ENCODE peak calls at places on chromosomes 16 and 17, in nine cellular contexts. O is left ventricle myocardium inferior, G is OCI-LY7, W is heart right ventricle, X is heart left ventricle, J is ascending aorta, M is fibroblast of lung, Y is HepG2, A is stomach. H is an unnamed sample. For H3K4me1, the result is how much of the 10 kb centered on the place peaks cover.

GRCh38 chr17:49365667-49366066 is 3.6 kb upstream of the ZNF652 start:
- DNase-seq in O (no peak), M (no peak), J (peak), X (no peak), G (peak), A (no peak), W (no peak), Y (peak), H (no peak)

GRCh38 chr16:23837553-23838308 is 1.9 kb downstream of the PRKCB start:
- DNase-seq in Y (no peak), W (no peak), O (no peak), G (peak), J (no peak), A (no peak), X (no peak), M (no peak), H (no peak)

GRCh38 chr16:9159839-9160550 is 68.6 kb downstream of the HAPSTR1 start:
- DNase-seq in J (no peak), M (peak), W (no peak), A (peak), G (peak), O (peak), Y (peak), X (peak), H (peak)

GRCh38 chr17:29931253-29931932 is 1.4 kb upstream of the SSH2 start:
- DNase-seq in A (peak), X (peak), O (peak), J (peak), W (peak), M (peak), Y (peak), G (peak), H (peak)

GRCh38 chr17:67615011-67615561 is 102.7 kb upstream of the NOL11 start:
- DNase-seq in Y (no peak), G (no peak), X (no peak), O (no peak), M (peak), A (no peak), J (no peak), W (peak), H (no peak)

GRCh38 chr17:66466933-66467367 is 164.5 kb downstream of the PRKCA start:
- DNase-seq in J (peak), M (peak), Y (peak), G (no peak), X (no peak), W (no peak), O (no peak), A (no peak), H (no peak)

GRCh38 chr16:31888735-31889134 is 15.1 kb downstream of the ZNF267 start:
- DNase-seq in G (no peak), X (no peak), A (no peak), O (no peak), W (no peak), J (no peak), M (no peak), Y (no peak), H (no peak)

GRCh38 chr17:55448681-55449080 is 27.0 kb upstream of the MMD start:
- DNase-seq in W (no peak), O (no peak), J (no peak), A (no peak), G (no peak), Y (no peak), X (no peak), M (peak), H (no peak)

GRCh38 chr17:74529243-74529642 is 2.0 kb downstream of the CD300LB start:
- DNase-seq in A (peak), G (no peak), M (no peak), Y (no peak), J (no peak), X (no peak), W (no peak), O (no peak), H (peak)

GRCh38 chr17:4208228-4208627 is 55.6 kb downstream of the ANKFY1 start:
- DNase-seq in Y (no peak), M (no peak), O (no peak), J (peak), X (no peak), W (no peak), A (no peak), G (no peak), H (no peak)

GRCh38 chr16:57800213-57801097 is 1.8 kb downstream of the KIFC3 start:
- DNase-seq in J (no peak), Y (no peak), M (no peak), G (no peak), X (no peak), O (no peak), A (peak), W (no peak), H (peak)

GRCh38 chr16:30527635-30528178 is 1.3 kb upstream of the ZNF768 start:
- DNase-seq in Y (no peak), W (no peak), G (peak), M (no peak), A (peak), O (no peak), X (no peak), J (no peak), H (peak)

GRCh38 chr17:55769625-55770000 is 18.8 kb downstream of the PCTP start:
- DNase-seq in O (no peak), W (no peak), M (peak), Y (no peak), G (no peak), A (no peak), X (no peak), J (peak), H (no peak)

GRCh38 chr17:17681744-17682292 is 560 bp downstream of the RAI1 start:
- DNase-seq in G (peak), X (peak), J (no peak), A (no peak), O (peak), W (peak), Y (no peak), M (peak), H (no peak)

GRCh38 chr17:9918352-9918751 is 13.3 kb upstream of the RCVRN start:
- DNase-seq in G (no peak), J (no peak), X (no peak), A (no peak), M (no peak), O (peak), W (no peak), Y (no peak), H (no peak)

GRCh38 chr16:49382916-49383315 is 9.3 kb downstream of the C16orf78 start:
- DNase-seq in Y (peak), M (no peak), X (no peak), W (no peak), J (no peak), A (no peak), O (no peak), G (peak), H (no peak)

GRCh38 chr16:1879477-1879876 is 7.5 kb upstream of the MEIOB start:
- DNase-seq in W (no peak), G (no peak), X (no peak), A (no peak), Y (no peak), O (no peak), J (no peak), M (no peak), H (no peak)

GRCh38 chr17:81046770-81047359 is 11.9 kb downstream of the BAIAP2 start:
- DNase-seq in A (peak), O (no peak), X (no peak), M (no peak), J (no peak), G (no peak), Y (peak), W (no peak), H (no peak)
- H3K4me1 ChIP-seq in A (half or more), O (half or more), X (half or more), M (under half), J (under half), G (under half), Y (half or more), W (half or more), H (half or more)

GRCh38 chr16:67406628-67407027 is 9.6 kb downstream of the ZDHHC1 start:
- DNase-seq in X (no peak), Y (no peak), O (no peak), W (no peak), G (no peak), A (no peak), M (peak), J (no peak), H (no peak)

GRCh38 chr16:67406111-67406593 is 10.1 kb downstream of the ZDHHC1 start:
- DNase-seq in X (no peak), G (no peak), A (no peak), M (no peak), Y (no peak), J (no peak), W (peak), O (no peak), H (no peak)

GRCh38 chr16:67407176-67407787 is 9.0 kb downstream of the ZDHHC1 start:
- DNase-seq in A (no peak), J (no peak), Y (no peak), O (no peak), G (no peak), W (no peak), X (no peak), M (no peak), H (no peak)

GRCh38 chr16:67409631-67410030 is 6.6 kb downstream of the ZDHHC1 start:
- DNase-seq in A (no peak), O (no peak), M (no peak), G (no peak), X (no peak), J (no peak), W (no peak), Y (no peak), H (no peak)

GRCh38 chr16:67407788-67408452 is 8.4 kb downstream of the ZDHHC1 start:
- DNase-seq in M (no peak), A (no peak), X (no peak), O (no peak), J (no peak), Y (no peak), W (no peak), G (no peak), H (no peak)
- TF ChIP-seq CTCF in M (no peak), A (no peak), X (no peak), O (no peak), J (no peak), Y (peak), W (no peak), G (no peak), H (no peak)

DNA sequence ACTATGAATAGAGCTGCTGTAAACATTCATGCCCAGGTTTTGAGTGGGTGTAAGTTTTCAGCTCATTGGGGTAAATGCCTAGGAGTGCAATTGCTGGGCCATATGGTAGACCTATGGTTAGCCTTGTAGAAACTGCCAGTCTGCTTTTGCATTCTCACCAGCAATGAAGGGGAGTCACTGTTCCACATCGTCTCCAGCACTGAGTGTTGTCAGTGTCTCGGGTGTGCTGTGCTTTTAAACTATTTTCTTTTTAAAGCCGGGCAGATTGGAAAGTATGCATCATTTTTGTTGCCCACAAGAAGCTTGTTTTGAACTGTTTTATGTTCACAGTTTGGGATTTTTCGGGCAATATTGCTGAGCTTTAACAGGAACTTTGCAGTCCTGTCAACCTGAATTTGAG is 7.9 kb downstream of the RMI2 start:
- DNase-seq in X (no peak), Y (no peak), A (no peak), M (no peak), J (no peak), O (no peak), G (no peak), W (no peak), H (no peak)
- H3K27ac ChIP-seq in X (no peak), Y (no peak), A (no peak), M (no peak), J (no peak), O (no peak), G (peak), W (no peak), H (no peak)

GRCh38 chr17:77436481-77436880 is 295.7 kb downstream of the SEC14L1 start:
- DNase-seq in W (no peak), Y (no peak), J (no peak), M (no peak), G (no peak), X (no peak), A (no peak), O (no peak), H (no peak)
- H3K4me1 ChIP-seq in W (half or more), Y (under half), J (under half), M (half or more), G (half or more), X (half or more), A (half or more), O (half or more), H (half or more)